ENCODE peak calls at places on chromosomes 16 and 17, in seven cellular contexts. G, P, H, I, E, R and X are unnamed samples.
A peak's percentile ranks its signal among the peaks of the same experiment; 100 is the strongest.

GRCh38 chr17:63185420-63185819 is 219.4 kb downstream of the TANC2 start:
- DNase-seq in G (no peak), P (no peak), H (no peak), I (no peak), E (no peak), R (no peak), X (no peak)

GRCh38 chr17:146983-147761 is 9.8 kb downstream of the SCGB1C2 start:
- DNase-seq in G (no peak), P (no peak), H (no peak), I (peak; percentile 61), E (no peak), R (peak; percentile 38), X (peak; percentile 10)

GRCh38 chr17:36942031-36942599 is 4.8 kb downstream of the LHX1 start:
- DNase-seq in G (peak; percentile 62), P (peak; percentile 62), H (peak; percentile 49), I (no peak), E (no peak), R (no peak), X (no peak)

GRCh38 chr16:27498916-27499658 is 50.6 kb downstream of the GTF3C1 start:
- DNase-seq in G (no peak), P (no peak), H (no peak), I (no peak), E (no peak), R (no peak), X (no peak)

GRCh38 chr16:457732-458400 is 32.4 kb downstream of the RAB11FIP3 start:
- DNase-seq in G (peak; percentile 61), P (no peak), H (peak; percentile 47), I (no peak), E (no peak), R (no peak), X (no peak)

GRCh38 chr16:89922884-89923639 is at the start of gene TUBB3:
- DNase-seq in G (peak; percentile 91), P (peak; percentile 95), H (peak; percentile 87), I (peak; percentile 68), E (peak; percentile 45), R (no peak), X (peak; percentile 80)

GRCh38 chr16:87821346-87822001 is 47.8 kb downstream of the SLC7A5 start:
- DNase-seq in G (no peak), P (peak; percentile 48), H (no peak), I (no peak), E (no peak), R (no peak), X (no peak)

GRCh38 chr17:78113804-78114785 is 14.5 kb downstream of the TMC6 start:
- DNase-seq in G (no peak), P (no peak), H (no peak), I (no peak), E (no peak), R (peak; percentile 38), X (no peak)

GRCh38 chr17:61485067-61485775 is 33.0 kb downstream of the TBX4 start:
- DNase-seq in G (no peak), P (no peak), H (no peak), I (no peak), E (no peak), R (no peak), X (no peak)

GRCh38 chr16:24731722-24732419 is 2.4 kb downstream of the TNRC6A start:
- DNase-seq in G (no peak), P (no peak), H (peak; percentile 67), I (no peak), E (no peak), R (peak; percentile 66), X (peak; percentile 55)

GRCh38 chr16:70689970-70690905 is 4.4 kb upstream of the MTSS2 start:
- DNase-seq in G (no peak), P (no peak), H (no peak), I (peak; percentile 66), E (no peak), R (peak; percentile 83), X (no peak)

GRCh38 chr17:65678534-65678933 is 117.1 kb upstream of the AXIN2 start:
- DNase-seq in G (no peak), P (no peak), H (peak; percentile 7), I (no peak), E (no peak), R (no peak), X (no peak)

GRCh38 chr16:72455743-72456659 is 284.0 kb upstream of the PMFBP1 start:
- DNase-seq in G (no peak), P (no peak), H (no peak), I (no peak), E (peak; percentile 19), R (no peak), X (no peak)

GRCh38 chr16:85428168-85428898 is 184.8 kb upstream of the GSE1 start:
- DNase-seq in G (peak; percentile 76), P (peak; percentile 60), H (no peak), I (no peak), E (peak; percentile 24), R (peak; percentile 52), X (peak; percentile 35)

GRCh38 chr16:3454093-3454492 is 10.6 kb downstream of the NAA60 start:
- DNase-seq in G (peak; percentile 55), P (no peak), H (no peak), I (no peak), E (no peak), R (no peak), X (no peak)

GRCh38 chr17:46159686-46160085 is 33.5 kb downstream of the KANSL1 start:
- DNase-seq in G (no peak), P (no peak), H (no peak), I (no peak), E (no peak), R (no peak), X (no peak)

GRCh38 chr17:253091-253846 is 71.8 kb upstream of the DOC2B start:
- DNase-seq in G (no peak), P (no peak), H (no peak), I (peak; percentile 32), E (no peak), R (no peak), X (no peak)

GRCh38 chr17:64540118-64540776 is 33.5 kb downstream of the CEP95 start:
- DNase-seq in G (no peak), P (no peak), H (no peak), I (no peak), E (no peak), R (no peak), X (no peak)

GRCh38 chr16:7233963-7234362 is 98.7 kb upstream of the RBFOX1 start:
- DNase-seq in G (no peak), P (no peak), H (no peak), I (no peak), E (no peak), R (no peak), X (no peak)

GRCh38 chr17:73290399-73291259 is 21.2 kb downstream of the CDC42EP4 start:
- DNase-seq in G (no peak), P (no peak), H (no peak), I (no peak), E (peak; percentile 48), R (no peak), X (no peak)

GRCh38 chr17:73292031-73292531 is 19.7 kb downstream of the CDC42EP4 start:
- DNase-seq in G (no peak), P (no peak), H (no peak), I (peak; percentile 93), E (no peak), R (peak; percentile 79), X (peak; percentile 77)

GRCh38 chr17:73293031-73293430 is 18.8 kb downstream of the CDC42EP4 start:
- DNase-seq in G (no peak), P (no peak), H (no peak), I (no peak), E (no peak), R (no peak), X (no peak)

GRCh38 chr17:73289549-73290254 is 22.1 kb downstream of the CDC42EP4 start:
- DNase-seq in G (no peak), P (no peak), H (no peak), I (no peak), E (no peak), R (no peak), X (no peak)

GRCh38 chr17:73291260-73291801 is 20.5 kb downstream of the CDC42EP4 start:
- DNase-seq in G (no peak), P (no peak), H (no peak), I (peak; percentile 91), E (peak; percentile 78), R (peak; percentile 81), X (peak; percentile 66)
- H3K4me1 ChIP-seq in G (no peaks in the 10 kb centered on the region), P (peaks cover 7% of the 10 kb centered on the region), H (peaks cover 17% of the 10 kb centered on the region), I (peaks cover 73% of the 10 kb centered on the region), E (peaks cover 21% of the 10 kb centered on the region), R (peaks cover 34% of the 10 kb centered on the region), X (peaks cover 100% of the 10 kb centered on the region)

GRCh38 chr17:76585649-76586593 is at the start of gene ST6GALNAC2:
- DNase-seq in G (peak; percentile 56), P (peak; percentile 70), H (peak; percentile 84), I (peak; percentile 73), E (no peak), R (peak; percentile 88), X (peak; percentile 69)
- TF ChIP-seq CTCF in G (peak; percentile 16), P (no peak), H (peak; percentile 23), I (no peak), E (no peak), R (peak; percentile 53), X (peak; percentile 63)

GRCh38 chr17:49597438-49597837 is 21.8 kb downstream of the NXPH3 start:
- DNase-seq in G (no peak), P (no peak), H (no peak), I (no peak), E (no peak), R (no peak), X (no peak)

GRCh38 chr17:49597928-49598655 is 22.4 kb downstream of the NXPH3 start:
- DNase-seq in G (no peak), P (no peak), H (no peak), I (no peak), E (no peak), R (no peak), X (no peak)

GRCh38 chr17:49596613-49597244 is 21.1 kb downstream of the NXPH3 start:
- DNase-seq in G (no peak), P (no peak), H (no peak), I (no peak), E (no peak), R (no peak), X (no peak)

GRCh38 chr17:49595980-49596379 is 20.3 kb downstream of the NXPH3 start:
- DNase-seq in G (no peak), P (no peak), H (no peak), I (no peak), E (no peak), R (no peak), X (no peak)

DNA sequence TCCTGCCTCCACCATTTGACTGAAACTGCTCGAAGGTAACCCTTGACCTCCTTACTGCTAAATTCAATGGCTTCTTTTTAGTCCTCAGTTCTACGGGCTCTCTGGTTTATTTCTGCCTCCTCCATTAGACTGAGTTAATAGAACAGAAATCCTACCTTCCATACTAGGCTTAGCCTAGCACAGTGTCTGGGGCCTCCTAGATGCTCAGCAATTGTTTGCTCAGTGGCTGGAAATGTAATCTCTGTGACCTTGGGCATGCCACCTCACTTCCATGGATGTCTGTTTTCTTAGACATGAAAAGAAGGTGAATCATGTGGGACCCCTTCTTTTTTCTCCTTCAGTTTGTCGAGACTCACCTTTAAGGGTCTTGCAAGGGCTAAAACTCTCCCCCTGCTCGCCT is 19.7 kb downstream of the NXPH3 start:
- DNase-seq in G (no peak), P (no peak), H (no peak), I (no peak), E (no peak), R (no peak), X (no peak)
- H3K27ac ChIP-seq in G (no peak overlapping the region), P (no peak overlapping the region), H (no peak overlapping the region), I (no peak overlapping the region), E (no peak overlapping the region), R (no peak overlapping the region), X (no peak overlapping the region)

DNA sequence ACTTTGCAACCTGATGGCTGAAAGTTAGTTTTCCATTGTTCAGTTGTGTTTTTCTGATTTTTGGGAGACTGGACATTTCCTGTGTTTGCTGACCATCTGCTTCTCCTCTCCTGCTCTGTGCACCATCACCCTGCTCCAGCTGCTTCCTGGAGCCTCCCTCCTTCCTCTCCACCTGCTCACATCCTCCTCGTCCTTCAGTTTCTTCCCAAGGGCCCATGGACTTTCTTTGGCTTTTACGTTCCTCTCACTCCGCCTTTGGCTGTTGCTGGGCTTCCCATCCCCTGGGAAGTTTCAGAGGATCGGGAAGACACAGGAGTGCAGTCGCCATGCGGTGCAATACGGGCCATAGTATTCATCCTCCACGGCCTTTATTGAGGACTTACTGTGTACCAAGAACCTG is 61.6 kb downstream of the TNFRSF13B start:
- DNase-seq in G (no peak), P (no peak), H (no peak), I (peak; percentile 25), E (no peak), R (peak; percentile 6), X (no peak)
- H3K4me1 ChIP-seq in G (no peaks in the 10 kb centered on the region), P (no peaks in the 10 kb centered on the region), H (no peaks in the 10 kb centered on the region), I (no peaks in the 10 kb centered on the region), E (peaks cover 8% of the 10 kb centered on the region), R (no peaks in the 10 kb centered on the region), X (peaks cover 7% of the 10 kb centered on the region)